ENCODE peak calls at places on chromosome 19, in four cellular contexts. X is nephron progenitor cell, E is left ventricle myocardium inferior, F is BJ. M is an unnamed sample.

GRCh38 chr19:42281175-42282035 is 12.4 kb downstream of the CIC start:
- DNase-seq in E (peak), X (no peak), F (no peak), M (no peak)

GRCh38 chr19:12983561-12984142 is 11.6 kb upstream of the NFIX start:
- DNase-seq in X (peak), F (no peak), E (peak), M (peak)

GRCh38 chr19:28553764-28554163 is 659.2 kb downstream of the UQCRFS1 start:
- DNase-seq in F (no peak), X (no peak), E (no peak), M (no peak)

GRCh38 chr19:35247526-35248309 is 1.1 kb upstream of the LSR start:
- DNase-seq in X (peak), F (no peak), E (no peak), M (peak)

GRCh38 chr19:38805180-38805579 is 7.6 kb downstream of the LGALS4 start:
- DNase-seq in F (no peak), X (no peak), E (no peak), M (no peak)

GRCh38 chr19:45474191-45474940 is 6.6 kb downstream of the FOSB start:
- DNase-seq in E (no peak), X (no peak), F (no peak), M (no peak)

GRCh38 chr19:45716314-45717130 is 14.2 kb downstream of the FBXO46 start:
- DNase-seq in E (no peak), X (no peak), F (no peak), M (no peak)

GRCh38 chr19:40088299-40089047 is 2.3 kb downstream of the ZNF780A start:
- DNase-seq in F (no peak), E (no peak), X (no peak), M (no peak)

GRCh38 chr19:14758816-14759215 is 19.5 kb downstream of the ADGRE2 start:
- DNase-seq in X (no peak), F (no peak), E (no peak), M (no peak)

GRCh38 chr19:934865-935422 is 9.1 kb downstream of the ARID3A start:
- DNase-seq in F (no peak), X (no peak), E (peak), M (no peak)
- TF ChIP-seq CTCF in F (no peak), X (no peak), E (no peak), M (no peak)

GRCh38 chr19:5052515-5052914 is 83.6 kb downstream of the KDM4B start:
- DNase-seq in E (no peak), X (no peak), F (no peak), M (no peak)
- TF ChIP-seq CTCF in E (no peak), X (no peak), F (peak), M (no peak)

DNA sequence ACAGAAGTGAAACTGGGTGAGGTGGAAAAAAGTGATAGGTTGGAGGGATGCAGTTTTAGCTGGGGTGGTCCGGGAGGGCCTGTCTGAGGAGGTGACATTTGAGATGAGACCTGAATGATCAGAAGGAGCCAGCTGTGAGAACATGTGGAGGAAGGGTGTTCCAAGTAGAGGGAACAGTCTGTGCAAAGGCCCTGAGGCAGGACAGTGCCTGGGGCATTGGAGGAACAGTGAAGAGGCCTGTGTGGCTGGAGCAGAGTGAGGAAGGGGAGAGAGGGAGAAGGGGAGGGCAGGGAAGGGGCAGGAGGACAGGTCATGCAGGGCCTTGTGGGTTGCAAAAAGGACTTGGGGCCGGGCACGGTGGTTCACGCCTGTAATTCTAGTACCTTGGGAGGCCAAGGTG is 36.3 kb upstream of the PTPRS start:
- DNase-seq in X (no peak), F (no peak), E (no peak), M (no peak)
- TF ChIP-seq CTCF in X (no peak), F (no peak), E (no peak), M (no peak)

GRCh38 chr19:54429545-54430227 is 14.4 kb downstream of the TTYH1 start:
- DNase-seq in X (no peak), F (no peak), E (no peak), M (no peak)

GRCh38 chr19:54431255-54431838 is 16.1 kb downstream of the TTYH1 start:
- DNase-seq in F (no peak), X (no peak), E (peak), M (no peak)

GRCh38 chr19:54429176-54429495 is 13.9 kb downstream of the TTYH1 start:
- DNase-seq in E (no peak), X (no peak), F (no peak), M (no peak)

GRCh38 chr19:54432144-54432738 is 16.8 kb upstream of the LENG8 start:
- DNase-seq in F (no peak), E (no peak), X (no peak), M (no peak)

DNA sequence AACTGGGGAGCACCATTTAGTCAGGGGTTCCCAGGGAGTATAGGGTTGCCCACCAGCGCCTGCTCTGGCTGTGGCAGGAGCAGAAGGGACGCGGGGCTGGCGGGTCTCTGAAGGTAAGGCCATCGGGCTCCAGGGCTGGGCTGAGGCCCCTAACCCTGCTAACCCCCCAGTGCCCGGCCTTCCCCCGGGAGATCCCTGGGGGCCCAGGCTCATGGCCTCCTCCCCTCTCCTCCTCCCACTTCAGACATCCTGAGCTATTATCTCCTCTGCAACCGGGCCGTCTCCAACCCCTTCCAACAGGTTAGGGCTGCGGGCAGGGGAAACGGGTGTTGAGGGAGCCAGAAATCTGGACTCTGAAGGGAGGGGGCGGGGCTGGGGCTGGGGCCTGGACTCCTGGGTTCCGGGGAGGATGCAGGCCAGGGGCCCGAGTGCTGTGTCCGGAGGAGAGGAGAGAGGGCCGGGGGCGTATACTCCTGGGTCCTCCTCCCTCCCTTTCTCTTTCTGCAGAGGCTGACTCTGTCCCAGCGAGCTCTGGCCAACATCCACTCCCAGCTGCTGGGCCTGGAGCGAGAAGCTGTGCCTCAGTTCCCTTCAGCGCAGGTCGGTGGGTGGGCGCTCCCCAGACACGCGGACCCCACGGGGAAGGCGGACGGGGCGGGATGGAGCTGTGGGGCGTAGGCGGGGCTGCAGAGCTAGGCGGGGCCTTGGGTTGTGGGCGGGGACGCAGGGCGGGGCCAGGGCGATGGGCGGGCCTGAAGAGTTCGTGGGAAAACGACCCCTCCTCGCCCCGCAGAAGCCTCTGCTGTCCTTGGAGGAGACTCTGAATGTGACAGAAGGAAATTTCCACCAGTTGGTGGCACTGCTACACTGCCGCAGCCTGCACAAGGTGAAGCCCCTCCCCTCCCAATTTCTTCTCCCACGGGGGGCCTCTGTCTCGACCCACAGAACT is 15.3 kb downstream of the TTYH1 start:
- DNase-seq in F (no peak), X (peak), E (peak), M (peak)
- TF ChIP-seq CTCF in F (no peak), X (peak), E (peak), M (no peak)

GRCh38 chr19:18522124-18522861 is 423 bp upstream of the ELL start:
- DNase-seq in X (peak), E (peak), F (peak), M (peak)
- TF ChIP-seq CTCF in X (no peak), E (no peak), F (peak), M (no peak)

GRCh38 chr19:49636230-49636932 is 3.6 kb downstream of the RRAS start:
- DNase-seq in X (peak), E (no peak), F (no peak), M (no peak)
- TF ChIP-seq CTCF in X (no peak), E (no peak), F (no peak), M (no peak)

GRCh38 chr19:8392017-8392591 is 1.9 kb downstream of the RAB11B start:
- DNase-seq in E (peak), F (no peak), X (no peak), M (no peak)

GRCh38 chr19:8391274-8392016 is 1.3 kb downstream of the RAB11B start:
- DNase-seq in F (no peak), E (no peak), X (no peak), M (no peak)

GRCh38 chr19:8390617-8390981 is 439 bp downstream of the RAB11B start:
- DNase-seq in F (peak), X (peak), E (peak), M (peak)

GRCh38 chr19:8388612-8388958 is 1.6 kb upstream of the RAB11B start:
- DNase-seq in F (no peak), X (no peak), E (no peak), M (no peak)

GRCh38 chr19:8389891-8390616 is at the start of gene RAB11B:
- DNase-seq in F (peak), X (peak), E (peak), M (peak)
- TF ChIP-seq CTCF in F (no peak), X (no peak), E (no peak), M (no peak)

GRCh38 chr19:30969586-30969985 is 379.6 kb downstream of the TSHZ3 start:
- DNase-seq in E (no peak), X (no peak), F (no peak), M (no peak)

GRCh38 chr19:30968841-30969399 is 380.3 kb downstream of the TSHZ3 start:
- DNase-seq in E (no peak), F (no peak), X (no peak), M (no peak)

DNA sequence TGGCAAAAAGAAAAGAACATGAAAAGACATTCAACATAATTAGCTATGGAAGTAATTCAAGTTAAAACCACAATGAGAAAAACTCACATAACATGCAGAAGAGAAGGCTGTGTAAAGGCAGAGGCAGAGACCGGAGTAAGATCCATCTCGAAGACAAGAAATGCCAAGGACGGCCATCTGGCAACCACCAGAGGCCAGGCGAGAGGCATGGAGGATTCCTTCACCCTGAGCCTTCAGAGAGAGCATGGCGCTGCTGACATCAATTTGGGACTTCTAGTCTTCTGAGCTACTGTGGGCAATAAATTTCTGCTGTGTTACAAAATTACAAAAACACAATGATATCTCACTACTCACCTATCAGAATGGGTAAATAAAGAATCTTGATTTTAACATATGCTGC is 381.0 kb downstream of the TSHZ3 start:
- DNase-seq in E (no peak), X (no peak), F (no peak), M (no peak)
- TF ChIP-seq CTCF in E (no peak), X (no peak), F (peak), M (no peak)

GRCh38 chr19:31314156-31314555 is 35.1 kb downstream of the TSHZ3 start:
- DNase-seq in F (no peak), X (no peak), E (no peak), M (no peak)
- TF ChIP-seq CTCF in F (no peak), X (no peak), E (no peak), M (no peak)

GRCh38 chr19:29785955-29786589 is 25.7 kb upstream of the CCNE1 start:
- DNase-seq in F (no peak), X (no peak), E (no peak), M (no peak)
- TF ChIP-seq CTCF in F (no peak), X (no peak), E (no peak), M (peak)

M was measured in endothelial cell.